ENCODE peak calls at places on chromosomes 13 and 19, in seven cellular contexts. N, I, O, Q, U, C and Y are unnamed samples.

GRCh38 chr19:49117677-49118564 is 1.0 kb downstream of the C19orf73 start:
- DNase-seq in U (no peak), C (no peak), I (no peak), N (no peak), Q (no peak), O (no peak), Y (no peak)

GRCh38 chr13:32214073-32214472 is 101.1 kb downstream of the ZAR1L start:
- DNase-seq in I (no peak), Q (no peak), C (no peak), U (no peak), N (no peak), O (no peak), Y (no peak)

GRCh38 chr13:98557934-98558630 is 18.8 kb downstream of the STK24 start:
- DNase-seq in Q (no peak), U (no peak), N (peak; percentile 36), I (no peak), C (no peak), O (no peak), Y (no peak)

GRCh38 chr19:823565-824121 is 1.9 kb upstream of the PLPPR3 start:
- DNase-seq in O (no peak), C (no peak), N (no peak), Q (no peak), U (no peak), I (no peak), Y (peak; percentile 38)

GRCh38 chr19:49142866-49143335 is 12.3 kb downstream of the HRC start:
- DNase-seq in U (peak; percentile 87), I (peak; percentile 99), Q (peak; percentile 88), O (peak; percentile 90), C (peak; percentile 96), N (peak; percentile 93), Y (peak; percentile 96)

GRCh38 chr13:33004454-33004853 is 11.8 kb upstream of the KL start:
- DNase-seq in I (peak; percentile 24), N (peak; percentile 28), U (no peak), C (no peak), O (no peak), Q (no peak), Y (no peak)

GRCh38 chr19:41862445-41862986 is 2.5 kb downstream of the RPS19 start:
- DNase-seq in U (no peak), N (no peak), C (no peak), O (no peak), I (no peak), Q (no peak), Y (no peak)

GRCh38 chr19:23283925-23284324 is 33.7 kb upstream of the ZNF724 start:
- DNase-seq in Q (peak; percentile 24), U (peak; percentile 18), N (peak; percentile 65), C (peak; percentile 81), I (peak; percentile 88), O (no peak), Y (peak; percentile 27)

GRCh38 chr13:21106089-21106488 is 44.7 kb upstream of the LATS2 start:
- DNase-seq in O (peak; percentile 78), N (peak; percentile 67), I (no peak), U (peak; percentile 75), C (no peak), Q (peak; percentile 40), Y (no peak)

GRCh38 chr13:47835470-47836228 is 165.4 kb downstream of the SUCLA2 start:
- DNase-seq in N (no peak), I (no peak), Q (no peak), O (no peak), C (no peak), U (no peak), Y (no peak)

GRCh38 chr19:41866284-41866683 is 6.2 kb downstream of the RPS19 start:
- DNase-seq in Q (no peak), C (no peak), N (no peak), U (no peak), I (no peak), O (no peak), Y (no peak)

GRCh38 chr19:45800009-45800553 is 7.4 kb upstream of the DMWD start:
- DNase-seq in N (peak; percentile 49), U (peak; percentile 40), C (no peak), O (peak; percentile 20), I (no peak), Q (no peak), Y (peak; percentile 59)

GRCh38 chr13:78393286-78393685 is 210.1 kb downstream of the POU4F1 start:
- DNase-seq in C (no peak), Q (no peak), O (no peak), U (no peak), N (no peak), I (no peak), Y (no peak)

DNA sequence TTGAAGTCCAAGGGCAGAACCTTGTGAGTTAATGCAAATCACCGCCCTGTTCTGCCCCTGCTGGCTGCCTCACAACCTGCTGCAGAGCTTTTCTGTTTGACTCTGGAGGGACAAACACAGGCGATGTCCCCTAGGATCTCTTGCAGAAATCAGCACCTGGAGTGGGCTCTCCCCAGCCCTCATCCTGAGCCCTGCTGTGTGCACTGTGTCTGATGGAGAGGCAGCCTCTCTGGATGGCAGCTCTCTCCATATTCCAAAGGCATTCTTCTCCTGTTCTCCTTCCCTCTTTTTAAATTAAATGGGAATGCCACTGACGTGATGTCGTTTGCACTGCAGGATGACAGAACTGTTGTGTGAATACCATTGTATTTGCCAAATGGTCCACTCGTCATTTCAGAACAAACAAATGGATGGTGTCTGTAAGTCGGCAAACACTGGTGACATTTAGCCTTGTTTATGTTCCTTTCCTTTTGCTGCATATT is 184.1 kb downstream of the ZNF536 start:
- DNase-seq in Q (no peak), U (no peak), N (no peak), I (peak; percentile 55), O (no peak), C (peak; percentile 46), Y (no peak)
- TF ChIP-seq CTCF in Q (no peak), U (no peak), N (no peak), I (peak; percentile 34), O (no peak), C (no peak), Y (no peak)

DNA sequence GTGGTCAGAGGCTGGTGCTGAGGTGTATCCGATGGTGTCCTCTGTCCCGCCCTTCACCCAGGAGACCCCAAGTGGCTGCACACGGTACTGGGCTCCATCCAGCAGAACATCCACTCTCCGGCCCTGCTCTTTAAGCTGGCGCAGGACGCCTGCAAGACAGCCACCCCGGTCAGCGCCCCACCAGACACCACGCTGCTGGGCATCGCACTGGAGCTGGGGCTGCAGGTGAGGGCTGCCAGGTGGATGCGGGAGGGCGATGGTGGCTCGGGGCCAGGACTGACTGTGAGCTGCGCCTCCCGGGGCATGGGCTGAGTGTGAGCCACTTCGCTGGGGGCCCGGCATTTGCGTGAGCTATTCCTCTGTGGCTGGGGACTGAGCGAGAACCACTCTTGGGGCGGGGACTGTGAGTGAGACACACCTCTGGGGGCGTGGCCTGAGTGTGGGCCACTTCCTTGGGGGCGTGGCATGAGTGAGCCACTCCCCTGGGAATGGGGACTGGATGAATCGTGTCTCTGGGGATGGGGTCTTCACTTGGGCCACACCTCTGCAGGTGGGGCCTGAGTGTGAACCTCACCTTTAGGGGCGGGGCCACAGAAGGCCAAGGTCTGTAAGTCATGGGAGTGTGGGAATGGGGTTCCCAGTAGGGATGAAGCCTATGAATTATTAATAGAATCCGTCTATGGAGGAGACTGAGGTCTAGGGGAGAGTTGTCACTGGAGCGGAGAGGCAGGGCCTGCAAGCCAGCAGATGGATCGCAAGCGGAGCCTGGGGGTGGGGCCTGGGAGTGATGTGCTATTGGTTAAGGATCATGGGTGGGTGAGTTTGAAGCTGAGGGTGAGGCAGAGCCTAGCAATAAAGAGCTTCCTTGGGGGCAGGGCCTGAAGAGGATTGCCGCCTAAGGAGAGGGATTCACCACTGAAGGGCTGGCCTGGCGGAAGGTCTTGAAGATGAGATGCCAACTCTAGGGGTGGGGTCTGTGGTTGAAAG is 30.5 kb downstream of the ZSWIM4 start:
- DNase-seq in N (no peak), O (no peak), I (peak; percentile 96), Q (peak; percentile 49), C (peak; percentile 94), U (peak; percentile 20), Y (peak; percentile 50)
- TF ChIP-seq CTCF in N (peak; percentile 32), O (peak; percentile 19), I (peak; percentile 47), Q (no peak), C (peak; percentile 35), U (no peak), Y (no peak)

DNA sequence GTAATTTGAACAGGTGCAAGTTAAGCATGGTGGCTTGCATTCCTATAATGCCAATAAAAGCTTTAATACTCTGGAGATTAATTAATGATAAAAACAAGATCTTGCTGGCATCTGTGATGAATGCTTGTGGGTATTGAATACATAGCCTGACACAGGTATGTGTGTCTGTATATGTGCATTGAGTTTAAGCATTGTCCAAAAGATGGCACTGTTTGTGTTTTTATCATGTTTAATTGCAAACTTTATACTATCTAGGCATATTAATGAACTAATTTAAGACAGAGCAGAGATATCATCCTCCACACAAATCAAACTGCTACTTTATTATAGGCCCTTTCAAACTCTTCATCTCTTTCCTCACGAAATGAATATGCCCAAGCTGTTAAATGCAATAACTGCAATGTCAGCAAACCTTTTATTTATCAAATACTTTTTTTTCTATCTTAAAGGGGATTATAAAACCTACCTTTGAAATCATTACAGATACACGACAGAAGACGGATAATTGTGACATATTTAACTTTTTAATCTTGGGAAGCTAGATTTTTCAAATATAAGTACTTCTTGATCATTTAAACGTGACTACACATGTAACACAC is 86.5 kb downstream of the TNFSF11 start:
- DNase-seq in C (no peak), Q (peak; percentile 26), I (no peak), O (peak; percentile 30), U (peak; percentile 12), N (peak; percentile 58), Y (peak; percentile 31)
- TF ChIP-seq CTCF in C (no peak), Q (peak; percentile 57), I (no peak), O (peak; percentile 35), U (peak; percentile 46), N (peak; percentile 53), Y (peak; percentile 35)

GRCh38 chr19:38699027-38699346 is 45.3 kb downstream of the CAPN12 start:
- DNase-seq in I (no peak), Q (no peak), O (no peak), U (no peak), C (no peak), N (no peak), Y (peak; percentile 81)

GRCh38 chr19:38698225-38699026 is 45.8 kb downstream of the CAPN12 start:
- DNase-seq in O (no peak), I (no peak), N (no peak), C (no peak), U (no peak), Q (no peak), Y (no peak)

GRCh38 chr19:38700350-38700932 is 43.8 kb downstream of the CAPN12 start:
- DNase-seq in Q (no peak), O (no peak), U (no peak), C (no peak), I (no peak), N (no peak), Y (no peak)

GRCh38 chr19:38700933-38701454 is 43.3 kb downstream of the CAPN12 start:
- DNase-seq in N (no peak), O (no peak), U (no peak), I (no peak), Q (no peak), C (no peak), Y (no peak)

DNA sequence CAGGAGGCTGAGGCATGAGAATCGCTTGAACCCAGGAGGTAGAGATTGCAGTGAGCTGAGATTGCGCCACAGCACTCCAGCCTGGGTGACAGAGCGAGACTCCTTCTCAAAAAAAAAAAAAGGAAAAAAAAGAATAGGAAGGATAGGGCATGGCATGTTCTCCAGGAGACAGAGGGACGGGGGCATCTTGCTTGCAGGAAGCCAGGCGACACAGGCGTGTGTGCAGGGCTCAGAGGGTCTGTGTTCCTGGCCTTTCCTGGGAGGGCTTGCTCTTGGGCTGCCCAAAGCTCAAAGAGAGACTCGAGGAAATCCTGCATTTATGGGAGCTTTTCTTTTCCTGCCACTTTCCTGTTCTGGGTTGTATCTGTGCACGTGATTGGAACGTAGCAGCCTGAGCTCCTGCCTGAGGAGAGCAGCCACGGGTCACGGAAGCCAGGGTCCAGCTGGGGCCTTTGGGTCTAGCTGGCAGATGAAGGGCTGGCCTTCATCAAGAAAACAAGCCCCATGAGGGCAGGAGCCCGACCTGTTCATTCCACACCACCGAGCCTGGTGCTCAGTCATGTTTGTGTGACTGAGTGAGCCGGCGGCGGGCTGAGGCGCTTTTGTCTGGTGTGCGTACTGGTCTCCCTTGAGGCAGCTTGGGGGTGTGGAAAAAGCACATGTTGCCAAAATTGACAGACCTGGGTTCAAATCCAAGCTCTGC is 44.5 kb downstream of the CAPN12 start:
- DNase-seq in O (no peak), C (no peak), I (no peak), N (no peak), Q (no peak), U (no peak), Y (no peak)
- TF ChIP-seq CTCF in O (no peak), C (no peak), I (no peak), N (no peak), Q (no peak), U (no peak), Y (no peak)